ENCODE peak calls at places on chromosomes 4 and X, in six cellular contexts. One of them, this sample, is unnamed. For H3K27me3, the result is how much of the 10 kb centered on the place peaks cover.

GRCh38 chr4:8522160-8523120 is 57.8 kb upstream of the GPR78 start:
- DNase-seq in pancreas: no peak
- DNase-seq in transverse colon: no peak
- DNase-seq in small intestine: no peak
- DNase-seq in hepatocyte: no peak
- DNase-seq in CD4-positive, CD25-positive, alpha-beta regulatory T cell: no peak
- DNase-seq in this sample: no peak

GRCh38 chr4:5751918-5752802 is 41.2 kb downstream of the EVC start:
- DNase-seq in pancreas: no peak
- DNase-seq in transverse colon: no peak
- DNase-seq in small intestine: no peak
- DNase-seq in hepatocyte: peak
- DNase-seq in CD4-positive, CD25-positive, alpha-beta regulatory T cell: no peak
- DNase-seq in this sample: no peak

GRCh38 chr4:143336828-143337599 is at the start of gene GAB1:
- DNase-seq in pancreas: peak
- DNase-seq in transverse colon: peak
- DNase-seq in small intestine: peak
- DNase-seq in hepatocyte: peak
- DNase-seq in CD4-positive, CD25-positive, alpha-beta regulatory T cell: no peak
- DNase-seq in this sample: no peak

GRCh38 chr4:55318541-55319129 is 27.4 kb upstream of the SRD5A3 start:
- DNase-seq in pancreas: no peak
- DNase-seq in transverse colon: no peak
- DNase-seq in small intestine: no peak
- DNase-seq in hepatocyte: no peak
- DNase-seq in CD4-positive, CD25-positive, alpha-beta regulatory T cell: no peak
- DNase-seq in this sample: no peak

GRCh38 chr4:166174717-166175510 is 301.9 kb downstream of the TLL1 start:
- DNase-seq in pancreas: no peak
- DNase-seq in transverse colon: no peak
- DNase-seq in small intestine: no peak
- DNase-seq in hepatocyte: no peak
- DNase-seq in CD4-positive, CD25-positive, alpha-beta regulatory T cell: no peak
- DNase-seq in this sample: no peak

GRCh38 chr4:42865572-42866189 is 26.8 kb upstream of the GRXCR1 start:
- DNase-seq in pancreas: no peak
- DNase-seq in transverse colon: peak
- DNase-seq in small intestine: peak
- DNase-seq in hepatocyte: peak
- DNase-seq in CD4-positive, CD25-positive, alpha-beta regulatory T cell: peak
- DNase-seq in this sample: peak

GRCh38 chrX:2955281-2955680 is 26.1 kb upstream of the ARSD start:
- DNase-seq in pancreas: no peak
- DNase-seq in transverse colon: no peak
- DNase-seq in small intestine: no peak
- DNase-seq in hepatocyte: no peak
- DNase-seq in CD4-positive, CD25-positive, alpha-beta regulatory T cell: no peak
- DNase-seq in this sample: no peak

GRCh38 chr4:150717952-150718351 is 136.0 kb downstream of the MAB21L2 start:
- DNase-seq in pancreas: no peak
- DNase-seq in transverse colon: no peak
- DNase-seq in small intestine: no peak
- DNase-seq in hepatocyte: no peak
- DNase-seq in CD4-positive, CD25-positive, alpha-beta regulatory T cell: no peak
- DNase-seq in this sample: no peak

GRCh38 chr4:13881880-13882279 is 254.4 kb upstream of the BOD1L1 start:
- DNase-seq in pancreas: no peak
- DNase-seq in transverse colon: no peak
- DNase-seq in small intestine: no peak
- DNase-seq in hepatocyte: no peak
- DNase-seq in CD4-positive, CD25-positive, alpha-beta regulatory T cell: no peak
- DNase-seq in this sample: no peak

GRCh38 chrX:68894513-68895338 is 65.9 kb downstream of the EFNB1 start:
- DNase-seq in pancreas: peak
- DNase-seq in transverse colon: peak
- DNase-seq in small intestine: peak
- DNase-seq in hepatocyte: peak
- DNase-seq in CD4-positive, CD25-positive, alpha-beta regulatory T cell: no peak
- DNase-seq in this sample: no peak

GRCh38 chr4:139686988-139687387 is 21.4 kb downstream of the MGST2 start:
- DNase-seq in pancreas: no peak
- DNase-seq in transverse colon: no peak
- DNase-seq in small intestine: no peak
- DNase-seq in hepatocyte: no peak
- DNase-seq in CD4-positive, CD25-positive, alpha-beta regulatory T cell: no peak
- DNase-seq in this sample: no peak

GRCh38 chr4:42104521-42104920 is 47.9 kb downstream of the BEND4 start:
- DNase-seq in pancreas: no peak
- DNase-seq in transverse colon: no peak
- DNase-seq in small intestine: no peak
- DNase-seq in hepatocyte: no peak
- DNase-seq in CD4-positive, CD25-positive, alpha-beta regulatory T cell: no peak
- DNase-seq in this sample: no peak

GRCh38 chr4:109496875-109497274 is 63.2 kb upstream of the MCUB start:
- DNase-seq in pancreas: no peak
- DNase-seq in transverse colon: no peak
- DNase-seq in small intestine: no peak
- DNase-seq in hepatocyte: no peak
- DNase-seq in CD4-positive, CD25-positive, alpha-beta regulatory T cell: no peak
- DNase-seq in this sample: no peak

GRCh38 chr4:151744614-151745013 is 16.2 kb downstream of the GATB start:
- DNase-seq in pancreas: no peak
- DNase-seq in transverse colon: no peak
- DNase-seq in small intestine: no peak
- DNase-seq in hepatocyte: peak
- DNase-seq in CD4-positive, CD25-positive, alpha-beta regulatory T cell: no peak
- DNase-seq in this sample: no peak

GRCh38 chrX:85084770-85085393 is 81.2 kb downstream of the APOOL start:
- DNase-seq in pancreas: no peak
- DNase-seq in transverse colon: no peak
- DNase-seq in small intestine: peak
- DNase-seq in hepatocyte: peak
- DNase-seq in CD4-positive, CD25-positive, alpha-beta regulatory T cell: peak
- DNase-seq in this sample: no peak

DNA sequence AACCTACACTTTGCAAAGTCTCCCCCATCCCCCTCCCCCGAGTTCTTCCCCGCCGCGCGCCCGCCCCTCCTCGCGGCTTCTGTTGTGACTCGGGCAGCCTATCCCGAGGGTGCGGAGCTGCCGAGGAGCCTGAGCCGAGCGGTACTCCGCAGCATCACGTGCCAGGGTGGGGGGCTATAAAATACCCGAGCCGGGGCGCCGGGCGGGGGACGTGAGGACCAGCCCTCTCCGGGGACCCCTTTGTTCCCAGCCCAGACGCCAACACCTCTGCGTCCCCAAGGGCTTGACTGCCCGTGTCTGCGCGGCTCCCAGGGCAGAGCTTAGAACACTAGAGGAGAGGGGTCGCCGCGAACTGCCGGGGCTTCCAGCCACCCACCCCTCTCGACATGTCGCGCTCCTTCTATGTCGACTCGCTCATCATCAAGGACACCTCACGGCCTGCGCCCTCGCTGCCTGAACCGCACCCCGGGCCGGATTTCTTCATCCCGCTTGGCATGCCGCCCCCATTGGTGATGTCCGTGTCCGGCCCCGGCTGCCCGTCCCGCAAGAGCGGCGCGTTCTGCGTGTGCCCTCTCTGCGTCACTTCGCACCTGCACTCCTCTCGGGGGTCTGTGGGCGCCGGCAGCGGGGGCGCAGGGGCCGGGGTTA is at the start of gene GSX2:
- DNase-seq in pancreas: no peak
- DNase-seq in transverse colon: no peak
- DNase-seq in small intestine: no peak
- DNase-seq in hepatocyte: no peak
- DNase-seq in CD4-positive, CD25-positive, alpha-beta regulatory T cell: no peak
- DNase-seq in this sample: no peak
- H3K27me3 ChIP-seq in pancreas: half or more
- H3K27me3 ChIP-seq in transverse colon: half or more
- H3K27me3 ChIP-seq in small intestine: under half
- H3K27me3 ChIP-seq in hepatocyte: half or more
- H3K27me3 ChIP-seq in CD4-positive, CD25-positive, alpha-beta regulatory T cell: half or more
- H3K27me3 ChIP-seq in this sample: half or more

GRCh38 chr4:54089875-54090274 is 10.1 kb upstream of the GSX2 start:
- DNase-seq in pancreas: no peak
- DNase-seq in transverse colon: no peak
- DNase-seq in small intestine: no peak
- DNase-seq in hepatocyte: no peak
- DNase-seq in CD4-positive, CD25-positive, alpha-beta regulatory T cell: no peak
- DNase-seq in this sample: no peak
- H3K27me3 ChIP-seq in pancreas: under half
- H3K27me3 ChIP-seq in transverse colon: half or more
- H3K27me3 ChIP-seq in small intestine: under half
- H3K27me3 ChIP-seq in hepatocyte: under half
- H3K27me3 ChIP-seq in CD4-positive, CD25-positive, alpha-beta regulatory T cell: under half
- H3K27me3 ChIP-seq in this sample: under half

GRCh38 chr4:110625593-110626292 is 2.9 kb upstream of the PITX2 start:
- DNase-seq in pancreas: no peak
- DNase-seq in transverse colon: no peak
- DNase-seq in small intestine: no peak
- DNase-seq in hepatocyte: no peak
- DNase-seq in CD4-positive, CD25-positive, alpha-beta regulatory T cell: no peak
- DNase-seq in this sample: no peak
- H3K27me3 ChIP-seq in pancreas: half or more
- H3K27me3 ChIP-seq in transverse colon: half or more
- H3K27me3 ChIP-seq in small intestine: half or more
- H3K27me3 ChIP-seq in hepatocyte: under half
- H3K27me3 ChIP-seq in CD4-positive, CD25-positive, alpha-beta regulatory T cell: under half
- H3K27me3 ChIP-seq in this sample: half or more

GRCh38 chrX:101442095-101442494 is 34.1 kb downstream of the HNRNPH2 start:
- DNase-seq in pancreas: no peak
- DNase-seq in transverse colon: no peak
- DNase-seq in small intestine: no peak
- DNase-seq in hepatocyte: peak
- DNase-seq in CD4-positive, CD25-positive, alpha-beta regulatory T cell: no peak
- DNase-seq in this sample: no peak
- H3K27me3 ChIP-seq in pancreas: under half
- H3K27me3 ChIP-seq in transverse colon: under half
- H3K27me3 ChIP-seq in small intestine: under half
- H3K27me3 ChIP-seq in hepatocyte: under half
- H3K27me3 ChIP-seq in CD4-positive, CD25-positive, alpha-beta regulatory T cell: under half
- H3K27me3 ChIP-seq in this sample: under half